ENCODE peak calls at places on chromosomes 3 and 15, in seven cellular contexts. One of them, this sample, is unnamed.

GRCh38 chr15:38414351-38414750 is 39.6 kb upstream of the FAM98B start:
- DNase-seq in WTC11: peak
- DNase-seq in ascending aorta: peak
- DNase-seq in heart left ventricle: peak
- DNase-seq in A549: peak
- DNase-seq in IMR-90: peak
- DNase-seq in type B pancreatic cell: no peak
- DNase-seq in this sample: no peak

GRCh38 chr3:159898147-159898546 is 90.5 kb upstream of the IL12A start:
- DNase-seq in WTC11: peak
- DNase-seq in ascending aorta: no peak
- DNase-seq in heart left ventricle: peak
- DNase-seq in A549: no peak
- DNase-seq in IMR-90: no peak
- DNase-seq in type B pancreatic cell: no peak
- DNase-seq in this sample: no peak

GRCh38 chr15:40878785-40879184 is 4.8 kb upstream of the RHOV start:
- DNase-seq in WTC11: no peak
- DNase-seq in ascending aorta: no peak
- DNase-seq in heart left ventricle: no peak
- DNase-seq in A549: no peak
- DNase-seq in IMR-90: peak
- DNase-seq in type B pancreatic cell: no peak
- DNase-seq in this sample: no peak

GRCh38 chr3:14031271-14031670 is 93.4 kb downstream of the CHCHD4 start:
- DNase-seq in WTC11: no peak
- DNase-seq in ascending aorta: no peak
- DNase-seq in heart left ventricle: no peak
- DNase-seq in A549: no peak
- DNase-seq in IMR-90: peak
- DNase-seq in type B pancreatic cell: no peak
- DNase-seq in this sample: no peak

GRCh38 chr3:23663246-23663645 is 142.5 kb upstream of the UBE2E1 start:
- DNase-seq in WTC11: no peak
- DNase-seq in ascending aorta: no peak
- DNase-seq in heart left ventricle: peak
- DNase-seq in A549: no peak
- DNase-seq in IMR-90: no peak
- DNase-seq in type B pancreatic cell: no peak
- DNase-seq in this sample: no peak

GRCh38 chr3:112358311-112358780 is 25.4 kb downstream of the CD200 start:
- DNase-seq in WTC11: no peak
- DNase-seq in ascending aorta: no peak
- DNase-seq in heart left ventricle: no peak
- DNase-seq in A549: no peak
- DNase-seq in IMR-90: peak
- DNase-seq in type B pancreatic cell: no peak
- DNase-seq in this sample: no peak

GRCh38 chr3:129453732-129454131 is 13.7 kb downstream of the IFT122 start:
- DNase-seq in WTC11: no peak
- DNase-seq in ascending aorta: no peak
- DNase-seq in heart left ventricle: no peak
- DNase-seq in A549: no peak
- DNase-seq in IMR-90: peak
- DNase-seq in type B pancreatic cell: no peak
- DNase-seq in this sample: no peak

GRCh38 chr3:186824430-186825139 is 17.9 kb upstream of the ADIPOQ start:
- DNase-seq in WTC11: peak
- DNase-seq in ascending aorta: peak
- DNase-seq in heart left ventricle: no peak
- DNase-seq in A549: no peak
- DNase-seq in IMR-90: no peak
- DNase-seq in type B pancreatic cell: no peak
- DNase-seq in this sample: no peak

GRCh38 chr3:34301313-34301712 is 502.9 kb downstream of the PDCD6IP start:
- DNase-seq in WTC11: no peak
- DNase-seq in ascending aorta: no peak
- DNase-seq in heart left ventricle: no peak
- DNase-seq in A549: no peak
- DNase-seq in IMR-90: no peak
- DNase-seq in type B pancreatic cell: no peak
- DNase-seq in this sample: no peak

GRCh38 chr15:83559310-83559966 is 94.5 kb upstream of the ADAMTSL3 start:
- DNase-seq in WTC11: peak
- DNase-seq in ascending aorta: peak
- DNase-seq in heart left ventricle: peak
- DNase-seq in A549: peak
- DNase-seq in IMR-90: peak
- DNase-seq in type B pancreatic cell: no peak
- DNase-seq in this sample: no peak

GRCh38 chr15:41892621-41893421 is 1.0 kb downstream of the SPTBN5 start:
- DNase-seq in WTC11: no peak
- DNase-seq in ascending aorta: no peak
- DNase-seq in heart left ventricle: peak
- DNase-seq in A549: no peak
- DNase-seq in IMR-90: no peak
- DNase-seq in type B pancreatic cell: no peak
- DNase-seq in this sample: no peak

GRCh38 chr15:91548588-91548987 is 304.9 kb upstream of the SLCO3A1 start:
- DNase-seq in WTC11: no peak
- DNase-seq in ascending aorta: no peak
- DNase-seq in heart left ventricle: peak
- DNase-seq in A549: no peak
- DNase-seq in IMR-90: peak
- DNase-seq in type B pancreatic cell: no peak
- DNase-seq in this sample: no peak

GRCh38 chr3:189629803-189630455 is 1.3 kb upstream of the TP63 start:
- DNase-seq in WTC11: no peak
- DNase-seq in ascending aorta: no peak
- DNase-seq in heart left ventricle: peak
- DNase-seq in A549: no peak
- DNase-seq in IMR-90: no peak
- DNase-seq in type B pancreatic cell: no peak
- DNase-seq in this sample: no peak

GRCh38 chr3:8746780-8747345 is 13.3 kb downstream of the CAV3 start:
- DNase-seq in WTC11: no peak
- DNase-seq in ascending aorta: no peak
- DNase-seq in heart left ventricle: no peak
- DNase-seq in A549: no peak
- DNase-seq in IMR-90: no peak
- DNase-seq in type B pancreatic cell: no peak
- DNase-seq in this sample: no peak

GRCh38 chr15:81117136-81117535 is 16.9 kb upstream of the CFAP161 start:
- DNase-seq in WTC11: no peak
- DNase-seq in ascending aorta: no peak
- DNase-seq in heart left ventricle: no peak
- DNase-seq in A549: no peak
- DNase-seq in IMR-90: peak
- DNase-seq in type B pancreatic cell: no peak
- DNase-seq in this sample: no peak

GRCh38 chr3:178203152-178203551 is 333.1 kb upstream of the KCNMB2 start:
- DNase-seq in WTC11: no peak
- DNase-seq in ascending aorta: no peak
- DNase-seq in heart left ventricle: peak
- DNase-seq in A549: no peak
- DNase-seq in IMR-90: peak
- DNase-seq in type B pancreatic cell: no peak
- DNase-seq in this sample: no peak

GRCh38 chr3:190911382-190911781 is 48.9 kb upstream of the GMNC start:
- DNase-seq in WTC11: no peak
- DNase-seq in ascending aorta: no peak
- DNase-seq in heart left ventricle: no peak
- DNase-seq in A549: no peak
- DNase-seq in IMR-90: no peak
- DNase-seq in type B pancreatic cell: no peak
- DNase-seq in this sample: no peak

GRCh38 chr15:73763893-73764292 is 10.7 kb upstream of the INSYN1 start:
- DNase-seq in WTC11: no peak
- DNase-seq in ascending aorta: no peak
- DNase-seq in heart left ventricle: no peak
- DNase-seq in A549: no peak
- DNase-seq in IMR-90: no peak
- DNase-seq in type B pancreatic cell: no peak
- DNase-seq in this sample: no peak

GRCh38 chr3:98901032-98901464 is 447 bp downstream of the DCBLD2 start:
- DNase-seq in WTC11: peak
- DNase-seq in ascending aorta: peak
- DNase-seq in heart left ventricle: peak
- DNase-seq in A549: no peak
- DNase-seq in IMR-90: peak
- DNase-seq in type B pancreatic cell: peak
- DNase-seq in this sample: no peak

GRCh38 chr3:52041118-52041847 is 15.1 kb downstream of the DUSP7 start:
- DNase-seq in WTC11: peak
- DNase-seq in ascending aorta: no peak
- DNase-seq in heart left ventricle: no peak
- DNase-seq in A549: no peak
- DNase-seq in IMR-90: no peak
- DNase-seq in type B pancreatic cell: no peak
- DNase-seq in this sample: no peak

GRCh38 chr15:44713006-44713966 is 2.0 kb downstream of the B2M start:
- DNase-seq in WTC11: no peak
- DNase-seq in ascending aorta: no peak
- DNase-seq in heart left ventricle: no peak
- DNase-seq in A549: peak
- DNase-seq in IMR-90: peak
- DNase-seq in type B pancreatic cell: no peak
- DNase-seq in this sample: no peak

GRCh38 chr3:105960381-105960780 is 91.6 kb upstream of the CBLB start:
- DNase-seq in WTC11: no peak
- DNase-seq in ascending aorta: no peak
- DNase-seq in heart left ventricle: no peak
- DNase-seq in A549: no peak
- DNase-seq in IMR-90: no peak
- DNase-seq in type B pancreatic cell: no peak
- DNase-seq in this sample: no peak

GRCh38 chr3:183692436-183692835 is 5.2 kb upstream of the YEATS2 start:
- DNase-seq in WTC11: no peak
- DNase-seq in ascending aorta: no peak
- DNase-seq in heart left ventricle: no peak
- DNase-seq in A549: no peak
- DNase-seq in IMR-90: no peak
- DNase-seq in type B pancreatic cell: no peak
- DNase-seq in this sample: no peak

GRCh38 chr3:186213946-186214345 is 105.1 kb upstream of the ETV5 start:
- DNase-seq in WTC11: no peak
- DNase-seq in ascending aorta: no peak
- DNase-seq in heart left ventricle: no peak
- DNase-seq in A549: no peak
- DNase-seq in IMR-90: no peak
- DNase-seq in type B pancreatic cell: no peak
- DNase-seq in this sample: no peak

GRCh38 chr3:10957976-10958749 is 34.4 kb upstream of the SLC6A1 start:
- DNase-seq in WTC11: no peak
- DNase-seq in ascending aorta: no peak
- DNase-seq in heart left ventricle: peak
- DNase-seq in A549: no peak
- DNase-seq in IMR-90: no peak
- DNase-seq in type B pancreatic cell: no peak
- DNase-seq in this sample: no peak

GRCh38 chr3:70833510-70833835 is 521.0 kb upstream of the MDFIC2 start:
- DNase-seq in WTC11: no peak
- DNase-seq in ascending aorta: no peak
- DNase-seq in heart left ventricle: no peak
- DNase-seq in A549: no peak
- DNase-seq in IMR-90: no peak
- DNase-seq in type B pancreatic cell: no peak
- DNase-seq in this sample: no peak

GRCh38 chr3:150577854-150578253 is 25.3 kb upstream of the SELENOT start:
- DNase-seq in WTC11: no peak
- DNase-seq in ascending aorta: no peak
- DNase-seq in heart left ventricle: no peak
- DNase-seq in A549: no peak
- DNase-seq in IMR-90: no peak
- DNase-seq in type B pancreatic cell: no peak
- DNase-seq in this sample: no peak
- TF ChIP-seq CTCF in WTC11: no peak
- TF ChIP-seq CTCF in ascending aorta: no peak
- TF ChIP-seq CTCF in heart left ventricle: peak
- TF ChIP-seq CTCF in A549: no peak
- TF ChIP-seq CTCF in IMR-90: no peak
- TF ChIP-seq CTCF in type B pancreatic cell: no peak
- TF ChIP-seq CTCF in this sample: no peak

GRCh38 chr3:49133226-49133951 is 539 bp upstream of the LAMB2 start:
- DNase-seq in WTC11: peak
- DNase-seq in ascending aorta: peak
- DNase-seq in heart left ventricle: peak
- DNase-seq in A549: peak
- DNase-seq in IMR-90: peak
- DNase-seq in type B pancreatic cell: peak
- DNase-seq in this sample: peak
- TF ChIP-seq CTCF in WTC11: no peak
- TF ChIP-seq CTCF in ascending aorta: no peak
- TF ChIP-seq CTCF in heart left ventricle: no peak
- TF ChIP-seq CTCF in A549: no peak
- TF ChIP-seq CTCF in IMR-90: no peak
- TF ChIP-seq CTCF in type B pancreatic cell: no peak
- TF ChIP-seq CTCF in this sample: no peak

GRCh38 chr3:87486115-87486514 is 209.7 kb upstream of the POU1F1 start:
- DNase-seq in WTC11: no peak
- DNase-seq in ascending aorta: no peak
- DNase-seq in heart left ventricle: no peak
- DNase-seq in A549: no peak
- DNase-seq in IMR-90: no peak
- DNase-seq in type B pancreatic cell: no peak
- DNase-seq in this sample: no peak
- TF ChIP-seq CTCF in WTC11: no peak
- TF ChIP-seq CTCF in ascending aorta: no peak
- TF ChIP-seq CTCF in heart left ventricle: no peak
- TF ChIP-seq CTCF in A549: no peak
- TF ChIP-seq CTCF in IMR-90: no peak
- TF ChIP-seq CTCF in type B pancreatic cell: no peak
- TF ChIP-seq CTCF in this sample: no peak

GRCh38 chr15:48888836-48889235 is 10.9 kb downstream of the EID1 start:
- DNase-seq in WTC11: no peak
- DNase-seq in ascending aorta: no peak
- DNase-seq in heart left ventricle: no peak
- DNase-seq in A549: no peak
- DNase-seq in IMR-90: no peak
- DNase-seq in type B pancreatic cell: no peak
- DNase-seq in this sample: no peak
- TF ChIP-seq CTCF in WTC11: no peak
- TF ChIP-seq CTCF in ascending aorta: no peak
- TF ChIP-seq CTCF in heart left ventricle: no peak
- TF ChIP-seq CTCF in A549: no peak
- TF ChIP-seq CTCF in IMR-90: no peak
- TF ChIP-seq CTCF in type B pancreatic cell: no peak
- TF ChIP-seq CTCF in this sample: no peak

GRCh38 chr15:43361313-43361903 is 9.4 kb downstream of the ZSCAN29 start:
- DNase-seq in WTC11: no peak
- DNase-seq in ascending aorta: no peak
- DNase-seq in heart left ventricle: no peak
- DNase-seq in A549: no peak
- DNase-seq in IMR-90: no peak
- DNase-seq in type B pancreatic cell: no peak
- DNase-seq in this sample: no peak
- TF ChIP-seq CTCF in WTC11: no peak
- TF ChIP-seq CTCF in ascending aorta: no peak
- TF ChIP-seq CTCF in heart left ventricle: no peak
- TF ChIP-seq CTCF in A549: no peak
- TF ChIP-seq CTCF in IMR-90: no peak
- TF ChIP-seq CTCF in type B pancreatic cell: no peak
- TF ChIP-seq CTCF in this sample: no peak

GRCh38 chr3:2713923-2714322 is 396.3 kb downstream of the IL5RA start:
- DNase-seq in WTC11: no peak
- DNase-seq in ascending aorta: no peak
- DNase-seq in heart left ventricle: no peak
- DNase-seq in A549: no peak
- DNase-seq in IMR-90: no peak
- DNase-seq in type B pancreatic cell: no peak
- DNase-seq in this sample: no peak
- TF ChIP-seq CTCF in WTC11: no peak
- TF ChIP-seq CTCF in ascending aorta: no peak
- TF ChIP-seq CTCF in heart left ventricle: peak
- TF ChIP-seq CTCF in A549: peak
- TF ChIP-seq CTCF in IMR-90: peak
- TF ChIP-seq CTCF in type B pancreatic cell: peak
- TF ChIP-seq CTCF in this sample: no peak